ENCODE peak calls at places on chromosomes 3 and 15, in eight cellular contexts. One of them, this sample, is unnamed.

GRCh38 chr3:22372292-22372949 is 621.4 kb upstream of the ZNF385D start:
- DNase-seq in gastrocnemius medialis: no peak
- DNase-seq in mammary epithelial cell: no peak
- DNase-seq in heart left ventricle: no peak
- DNase-seq in esophagus squamous epithelium: no peak
- DNase-seq in breast epithelium: peak; percentile 50
- DNase-seq in endothelial cell of umbilical vein: no peak
- DNase-seq in uterus: no peak
- DNase-seq in this sample: no peak

GRCh38 chr3:112327371-112327951 is 5.5 kb upstream of the CD200 start:
- DNase-seq in gastrocnemius medialis: no peak
- DNase-seq in mammary epithelial cell: peak; percentile 61
- DNase-seq in heart left ventricle: no peak
- DNase-seq in esophagus squamous epithelium: no peak
- DNase-seq in breast epithelium: no peak
- DNase-seq in endothelial cell of umbilical vein: peak; percentile 79
- DNase-seq in uterus: peak; percentile 51
- DNase-seq in this sample: peak; percentile 53

GRCh38 chr3:64209866-64210609 is 15.2 kb downstream of the PRICKLE2 start:
- DNase-seq in gastrocnemius medialis: peak; percentile 29
- DNase-seq in mammary epithelial cell: peak; percentile 59
- DNase-seq in heart left ventricle: peak; percentile 84
- DNase-seq in esophagus squamous epithelium: no peak
- DNase-seq in breast epithelium: no peak
- DNase-seq in endothelial cell of umbilical vein: peak; percentile 100
- DNase-seq in uterus: peak; percentile 74
- DNase-seq in this sample: peak; percentile 91

GRCh38 chr3:195906865-195907729 is 1.3 kb downstream of the TNK2 start:
- DNase-seq in gastrocnemius medialis: peak; percentile 67
- DNase-seq in mammary epithelial cell: peak; percentile 66
- DNase-seq in heart left ventricle: peak; percentile 51
- DNase-seq in esophagus squamous epithelium: no peak
- DNase-seq in breast epithelium: no peak
- DNase-seq in endothelial cell of umbilical vein: no peak
- DNase-seq in uterus: no peak
- DNase-seq in this sample: no peak

GRCh38 chr3:160667452-160667851 is 9.5 kb upstream of the ARL14 start:
- DNase-seq in gastrocnemius medialis: no peak
- DNase-seq in mammary epithelial cell: peak; percentile 89
- DNase-seq in heart left ventricle: no peak
- DNase-seq in esophagus squamous epithelium: no peak
- DNase-seq in breast epithelium: no peak
- DNase-seq in endothelial cell of umbilical vein: peak; percentile 24
- DNase-seq in uterus: no peak
- DNase-seq in this sample: peak; percentile 43

GRCh38 chr15:23422946-23423708 is 23.9 kb downstream of the GOLGA6L2 start:
- DNase-seq in gastrocnemius medialis: no peak
- DNase-seq in mammary epithelial cell: no peak
- DNase-seq in heart left ventricle: no peak
- DNase-seq in esophagus squamous epithelium: no peak
- DNase-seq in breast epithelium: peak; percentile 27
- DNase-seq in endothelial cell of umbilical vein: no peak
- DNase-seq in uterus: no peak
- DNase-seq in this sample: peak; percentile 6

GRCh38 chr3:133887951-133888703 is 7.6 kb downstream of the RAB6B start:
- DNase-seq in gastrocnemius medialis: no peak
- DNase-seq in mammary epithelial cell: no peak
- DNase-seq in heart left ventricle: no peak
- DNase-seq in esophagus squamous epithelium: no peak
- DNase-seq in breast epithelium: no peak
- DNase-seq in endothelial cell of umbilical vein: no peak
- DNase-seq in uterus: no peak
- DNase-seq in this sample: peak; percentile 3

GRCh38 chr3:65020233-65020632 is 332.4 kb upstream of the ADAMTS9 start:
- DNase-seq in gastrocnemius medialis: no peak
- DNase-seq in mammary epithelial cell: no peak
- DNase-seq in heart left ventricle: no peak
- DNase-seq in esophagus squamous epithelium: no peak
- DNase-seq in breast epithelium: no peak
- DNase-seq in endothelial cell of umbilical vein: peak; percentile 50
- DNase-seq in uterus: peak; percentile 46
- DNase-seq in this sample: no peak

GRCh38 chr15:57354436-57355123 is 21.7 kb upstream of the CGNL1 start:
- DNase-seq in gastrocnemius medialis: no peak
- DNase-seq in mammary epithelial cell: no peak
- DNase-seq in heart left ventricle: no peak
- DNase-seq in esophagus squamous epithelium: no peak
- DNase-seq in breast epithelium: no peak
- DNase-seq in endothelial cell of umbilical vein: no peak
- DNase-seq in uterus: no peak
- DNase-seq in this sample: no peak

GRCh38 chr3:128551872-128552271 is 58.9 kb upstream of the GATA2 start:
- DNase-seq in gastrocnemius medialis: no peak
- DNase-seq in mammary epithelial cell: no peak
- DNase-seq in heart left ventricle: no peak
- DNase-seq in esophagus squamous epithelium: no peak
- DNase-seq in breast epithelium: no peak
- DNase-seq in endothelial cell of umbilical vein: no peak
- DNase-seq in uterus: no peak
- DNase-seq in this sample: no peak

GRCh38 chr15:94674251-94674650 is 442.9 kb downstream of the MCTP2 start:
- DNase-seq in gastrocnemius medialis: no peak
- DNase-seq in mammary epithelial cell: peak; percentile 88
- DNase-seq in heart left ventricle: no peak
- DNase-seq in esophagus squamous epithelium: no peak
- DNase-seq in breast epithelium: no peak
- DNase-seq in endothelial cell of umbilical vein: peak; percentile 37
- DNase-seq in uterus: peak; percentile 36
- DNase-seq in this sample: peak; percentile 37

GRCh38 chr3:157373783-157374182 is 62.9 kb upstream of the PTX3 start:
- DNase-seq in gastrocnemius medialis: no peak
- DNase-seq in mammary epithelial cell: no peak
- DNase-seq in heart left ventricle: no peak
- DNase-seq in esophagus squamous epithelium: no peak
- DNase-seq in breast epithelium: no peak
- DNase-seq in endothelial cell of umbilical vein: no peak
- DNase-seq in uterus: no peak
- DNase-seq in this sample: no peak

GRCh38 chr3:140910860-140911259 is 30.8 kb upstream of the SLC25A36 start:
- DNase-seq in gastrocnemius medialis: no peak
- DNase-seq in mammary epithelial cell: no peak
- DNase-seq in heart left ventricle: peak; percentile 36
- DNase-seq in esophagus squamous epithelium: no peak
- DNase-seq in breast epithelium: no peak
- DNase-seq in endothelial cell of umbilical vein: peak; percentile 39
- DNase-seq in uterus: no peak
- DNase-seq in this sample: no peak

GRCh38 chr3:9216736-9217135 is 32.7 kb downstream of the SRGAP3 start:
- DNase-seq in gastrocnemius medialis: no peak
- DNase-seq in mammary epithelial cell: peak; percentile 7
- DNase-seq in heart left ventricle: no peak
- DNase-seq in esophagus squamous epithelium: no peak
- DNase-seq in breast epithelium: no peak
- DNase-seq in endothelial cell of umbilical vein: no peak
- DNase-seq in uterus: peak; percentile 72
- DNase-seq in this sample: no peak

GRCh38 chr3:159482241-159483031 is 506.2 kb upstream of the IL12A start:
- DNase-seq in gastrocnemius medialis: no peak
- DNase-seq in mammary epithelial cell: peak; percentile 33
- DNase-seq in heart left ventricle: no peak
- DNase-seq in esophagus squamous epithelium: no peak
- DNase-seq in breast epithelium: no peak
- DNase-seq in endothelial cell of umbilical vein: no peak
- DNase-seq in uterus: no peak
- DNase-seq in this sample: no peak

GRCh38 chr3:185503467-185503975 is 4.7 kb upstream of the TMEM41A start:
- DNase-seq in gastrocnemius medialis: no peak
- DNase-seq in mammary epithelial cell: no peak
- DNase-seq in heart left ventricle: no peak
- DNase-seq in esophagus squamous epithelium: no peak
- DNase-seq in breast epithelium: no peak
- DNase-seq in endothelial cell of umbilical vein: no peak
- DNase-seq in uterus: no peak
- DNase-seq in this sample: no peak

GRCh38 chr3:141379250-141379872 is 11.1 kb downstream of the ZBTB38 start:
- DNase-seq in gastrocnemius medialis: no peak
- DNase-seq in mammary epithelial cell: no peak
- DNase-seq in heart left ventricle: no peak
- DNase-seq in esophagus squamous epithelium: no peak
- DNase-seq in breast epithelium: no peak
- DNase-seq in endothelial cell of umbilical vein: no peak
- DNase-seq in uterus: no peak
- DNase-seq in this sample: no peak

GRCh38 chr15:77617507-77618285 is 15.0 kb downstream of the LINGO1 start:
- DNase-seq in gastrocnemius medialis: no peak
- DNase-seq in mammary epithelial cell: peak; percentile 27
- DNase-seq in heart left ventricle: no peak
- DNase-seq in esophagus squamous epithelium: no peak
- DNase-seq in breast epithelium: no peak
- DNase-seq in endothelial cell of umbilical vein: no peak
- DNase-seq in uterus: no peak
- DNase-seq in this sample: no peak

GRCh38 chr3:58345457-58345856 is 12.8 kb downstream of the PXK start:
- DNase-seq in gastrocnemius medialis: no peak
- DNase-seq in mammary epithelial cell: no peak
- DNase-seq in heart left ventricle: no peak
- DNase-seq in esophagus squamous epithelium: no peak
- DNase-seq in breast epithelium: no peak
- DNase-seq in endothelial cell of umbilical vein: no peak
- DNase-seq in uterus: no peak
- DNase-seq in this sample: no peak
- H3K27ac ChIP-seq in gastrocnemius medialis: no peak overlapping the region
- H3K27ac ChIP-seq in mammary epithelial cell: no peak overlapping the region
- H3K27ac ChIP-seq in heart left ventricle: no peak overlapping the region
- H3K27ac ChIP-seq in esophagus squamous epithelium: no peak overlapping the region
- H3K27ac ChIP-seq in breast epithelium: no peak overlapping the region
- H3K27ac ChIP-seq in endothelial cell of umbilical vein: no peak overlapping the region
- H3K27ac ChIP-seq in uterus: no peak overlapping the region
- H3K27ac ChIP-seq in this sample: no peak overlapping the region

GRCh38 chr3:150878290-150878689 is 26.9 kb downstream of the MINDY4B start:
- DNase-seq in gastrocnemius medialis: no peak
- DNase-seq in mammary epithelial cell: no peak
- DNase-seq in heart left ventricle: no peak
- DNase-seq in esophagus squamous epithelium: no peak
- DNase-seq in breast epithelium: no peak
- DNase-seq in endothelial cell of umbilical vein: no peak
- DNase-seq in uterus: no peak
- DNase-seq in this sample: no peak

GRCh38 chr3:150876866-150877265 is 28.4 kb downstream of the MINDY4B start:
- DNase-seq in gastrocnemius medialis: no peak
- DNase-seq in mammary epithelial cell: no peak
- DNase-seq in heart left ventricle: no peak
- DNase-seq in esophagus squamous epithelium: no peak
- DNase-seq in breast epithelium: no peak
- DNase-seq in endothelial cell of umbilical vein: no peak
- DNase-seq in uterus: no peak
- DNase-seq in this sample: no peak

GRCh38 chr3:150875548-150875947 is 29.7 kb downstream of the MINDY4B start:
- DNase-seq in gastrocnemius medialis: no peak
- DNase-seq in mammary epithelial cell: no peak
- DNase-seq in heart left ventricle: no peak
- DNase-seq in esophagus squamous epithelium: no peak
- DNase-seq in breast epithelium: no peak
- DNase-seq in endothelial cell of umbilical vein: no peak
- DNase-seq in uterus: no peak
- DNase-seq in this sample: peak; percentile 6

GRCh38 chr3:150877303-150877702 is 27.9 kb downstream of the MINDY4B start:
- DNase-seq in gastrocnemius medialis: no peak
- DNase-seq in mammary epithelial cell: no peak
- DNase-seq in heart left ventricle: no peak
- DNase-seq in esophagus squamous epithelium: no peak
- DNase-seq in breast epithelium: no peak
- DNase-seq in endothelial cell of umbilical vein: no peak
- DNase-seq in uterus: no peak
- DNase-seq in this sample: no peak

DNA sequence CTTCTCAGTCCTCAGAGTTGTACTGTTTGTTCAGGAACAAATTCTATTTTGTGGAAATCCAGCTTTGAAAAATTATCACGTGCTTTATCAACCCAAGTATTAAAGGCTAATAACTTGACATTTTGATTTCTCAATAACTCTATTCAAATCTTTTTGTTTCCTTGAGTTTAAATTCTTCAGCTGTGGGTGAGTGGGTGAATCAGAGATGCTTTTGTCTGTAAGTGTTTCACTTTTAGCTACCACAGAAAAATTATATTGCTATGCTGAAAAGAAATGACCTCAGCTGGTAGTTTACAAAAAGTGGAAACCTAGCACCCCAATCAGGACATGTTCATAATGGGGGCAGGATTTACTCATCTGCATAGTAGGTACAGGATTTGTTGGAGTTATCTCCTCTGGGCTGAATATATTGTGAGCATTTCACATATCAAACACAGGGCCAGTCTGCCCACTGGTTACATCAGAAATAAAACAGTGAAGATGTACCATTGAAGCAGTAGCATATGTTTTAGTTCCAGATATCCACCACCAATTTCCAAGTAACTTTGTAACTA is 30.5 kb downstream of the MINDY4B start:
- DNase-seq in gastrocnemius medialis: no peak
- DNase-seq in mammary epithelial cell: no peak
- DNase-seq in heart left ventricle: no peak
- DNase-seq in esophagus squamous epithelium: no peak
- DNase-seq in breast epithelium: no peak
- DNase-seq in endothelial cell of umbilical vein: no peak
- DNase-seq in uterus: no peak
- DNase-seq in this sample: peak; percentile 48
- H3K27ac ChIP-seq in gastrocnemius medialis: no peak overlapping the region
- H3K27ac ChIP-seq in mammary epithelial cell: no peak overlapping the region
- H3K27ac ChIP-seq in heart left ventricle: no peak overlapping the region
- H3K27ac ChIP-seq in esophagus squamous epithelium: no peak overlapping the region
- H3K27ac ChIP-seq in breast epithelium: no peak overlapping the region
- H3K27ac ChIP-seq in endothelial cell of umbilical vein: no peak overlapping the region
- H3K27ac ChIP-seq in uterus: peak overlapping the region; percentile 33
- H3K27ac ChIP-seq in this sample: no peak overlapping the region

DNA sequence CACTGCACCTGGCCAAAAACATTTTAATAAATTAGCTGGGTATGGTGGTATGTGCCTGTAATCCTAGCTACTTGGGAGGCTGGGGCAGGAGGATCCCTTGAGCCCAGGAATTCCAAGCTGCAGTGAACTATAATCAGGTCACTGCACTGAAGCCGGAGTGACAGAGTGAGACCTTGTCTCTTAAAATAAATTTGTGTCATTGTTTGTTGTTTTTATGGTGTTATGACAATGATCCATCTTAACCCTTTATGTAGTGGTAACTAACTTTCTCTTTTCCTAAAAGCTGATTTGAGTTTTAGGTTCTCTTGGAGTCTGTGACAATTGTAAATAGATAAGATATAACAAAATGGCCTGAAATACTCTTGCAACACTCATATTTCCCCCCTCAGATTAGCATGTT is 20.7 kb downstream of the FLNB start:
- DNase-seq in gastrocnemius medialis: no peak
- DNase-seq in mammary epithelial cell: no peak
- DNase-seq in heart left ventricle: no peak
- DNase-seq in esophagus squamous epithelium: no peak
- DNase-seq in breast epithelium: no peak
- DNase-seq in endothelial cell of umbilical vein: no peak
- DNase-seq in uterus: no peak
- DNase-seq in this sample: no peak
- H3K27ac ChIP-seq in gastrocnemius medialis: no peak overlapping the region
- H3K27ac ChIP-seq in mammary epithelial cell: peak overlapping the region; percentile 7
- H3K27ac ChIP-seq in heart left ventricle: no peak overlapping the region
- H3K27ac ChIP-seq in esophagus squamous epithelium: no peak overlapping the region
- H3K27ac ChIP-seq in breast epithelium: no peak overlapping the region
- H3K27ac ChIP-seq in endothelial cell of umbilical vein: no peak overlapping the region
- H3K27ac ChIP-seq in uterus: no peak overlapping the region
- H3K27ac ChIP-seq in this sample: no peak overlapping the region

GRCh38 chr15:69389426-69389825 is 24.7 kb upstream of the KIF23 start:
- DNase-seq in gastrocnemius medialis: no peak
- DNase-seq in mammary epithelial cell: no peak
- DNase-seq in heart left ventricle: no peak
- DNase-seq in esophagus squamous epithelium: no peak
- DNase-seq in breast epithelium: no peak
- DNase-seq in endothelial cell of umbilical vein: no peak
- DNase-seq in uterus: no peak
- DNase-seq in this sample: no peak
- H3K27ac ChIP-seq in gastrocnemius medialis: no peak overlapping the region
- H3K27ac ChIP-seq in mammary epithelial cell: no peak overlapping the region
- H3K27ac ChIP-seq in heart left ventricle: no peak overlapping the region
- H3K27ac ChIP-seq in esophagus squamous epithelium: no peak overlapping the region
- H3K27ac ChIP-seq in breast epithelium: no peak overlapping the region
- H3K27ac ChIP-seq in endothelial cell of umbilical vein: no peak overlapping the region
- H3K27ac ChIP-seq in uterus: no peak overlapping the region
- H3K27ac ChIP-seq in this sample: no peak overlapping the region